ENCODE peak calls at places on chromosome 3, in nine cellular contexts. L is cardiac muscle cell, J is mucosa of gallbladder, Z is GM12865, Y is NCI-H1092, T is COR-L47, P is pulmonary artery endothelial cell, W is brain microvascular endothelial cell, R is activated T-cell treated with anti-CD3 and anti-CD28 coated beads for 1 hour. F is an unnamed sample.

GRCh38 chr3:42713747-42714146 is 11.1 kb upstream of the HHATL start:
- DNase-seq in L (no peak), J (no peak), Z (no peak), Y (no peak), T (no peak), P (no peak), W (no peak), R (no peak), F (no peak)

GRCh38 chr3:16064660-16065414 is 109.6 kb upstream of the GALNT15 start:
- DNase-seq in L (peak; percentile 96), J (peak; percentile 78), Z (no peak), Y (no peak), T (no peak), P (peak; percentile 71), W (peak; percentile 89), R (no peak), F (no peak)

GRCh38 chr3:192550356-192550755 is 177.0 kb downstream of the FGF12 start:
- DNase-seq in L (no peak), J (no peak), Z (no peak), Y (no peak), T (no peak), P (no peak), W (no peak), R (no peak), F (no peak)

GRCh38 chr3:13042127-13042931 is 30.9 kb downstream of the IQSEC1 start:
- DNase-seq in L (no peak), J (no peak), Z (no peak), Y (no peak), T (no peak), P (no peak), W (no peak), R (no peak), F (no peak)

GRCh38 chr3:134331811-134332199 is 42.4 kb downstream of the AMOTL2 start:
- DNase-seq in L (no peak), J (no peak), Z (no peak), Y (no peak), T (no peak), P (no peak), W (no peak), R (no peak), F (no peak)

GRCh38 chr3:149224736-149225594 is 3.3 kb upstream of the CP start:
- DNase-seq in L (peak; percentile 84), J (no peak), Z (peak; percentile 90), Y (no peak), T (no peak), P (peak; percentile 78), W (peak; percentile 81), R (no peak), F (no peak)

GRCh38 chr3:36733723-36734122 is 30.6 kb downstream of the DCLK3 start:
- DNase-seq in L (no peak), J (no peak), Z (no peak), Y (no peak), T (no peak), P (no peak), W (no peak), R (no peak), F (no peak)

GRCh38 chr3:51173518-51174271 is 211.4 kb upstream of the MANF start:
- DNase-seq in L (no peak), J (no peak), Z (no peak), Y (no peak), T (no peak), P (no peak), W (no peak), R (no peak), F (no peak)